ENCODE peak calls at places on chromosome 7, in six cellular contexts. B is ovary; G is GM23338; N is CD8-positive, alpha-beta memory T cell; I is cardiac muscle cell; C is CD4-positive, CD25-positive, alpha-beta regulatory T cell. X is an unnamed sample. For H3K4me1, the result is how much of the 10 kb centered on the place peaks cover.

GRCh38 chr7:43249808-43250145 is 137.3 kb downstream of the HECW1 start:
- DNase-seq in B (no peak), G (no peak), N (no peak), I (no peak), C (no peak), X (no peak)

GRCh38 chr7:128217972-128218652 is 23.0 kb upstream of the LEP start:
- DNase-seq in B (no peak), G (peak), N (no peak), I (no peak), C (no peak), X (no peak)

GRCh38 chr7:129212596-129212995 is 12.2 kb upstream of the AHCYL2 start:
- DNase-seq in B (no peak), G (no peak), N (no peak), I (no peak), C (no peak), X (no peak)

GRCh38 chr7:118492466-118492865 is 268.0 kb downstream of the ANKRD7 start:
- DNase-seq in B (no peak), G (no peak), N (no peak), I (no peak), C (no peak), X (no peak)

GRCh38 chr7:140342732-140343514 is 55.4 kb downstream of the SLC37A3 start:
- DNase-seq in B (no peak), G (peak), N (no peak), I (peak), C (no peak), X (peak)

GRCh38 chr7:22194633-22195273 is 162.2 kb downstream of the RAPGEF5 start:
- DNase-seq in B (no peak), G (no peak), N (no peak), I (no peak), C (no peak), X (no peak)

GRCh38 chr7:12951397-12951801 is 264.0 kb downstream of the ARL4A start:
- DNase-seq in B (no peak), G (no peak), N (no peak), I (no peak), C (no peak), X (no peak)

GRCh38 chr7:92366730-92367129 is 80.6 kb upstream of the GATAD1 start:
- DNase-seq in B (no peak), G (no peak), N (no peak), I (no peak), C (no peak), X (no peak)

GRCh38 chr7:32163141-32163806 is 93.1 kb upstream of the PDE1C start:
- DNase-seq in B (peak), G (no peak), N (no peak), I (no peak), C (no peak), X (peak)

GRCh38 chr7:67542916-67543315 is 546.3 kb downstream of the TYW1 start:
- DNase-seq in B (no peak), G (no peak), N (no peak), I (no peak), C (no peak), X (no peak)

GRCh38 chr7:42128703-42129102 is 108.3 kb downstream of the GLI3 start:
- DNase-seq in B (no peak), G (peak), N (no peak), I (no peak), C (peak), X (no peak)

GRCh38 chr7:54906963-54907362 is 111.9 kb upstream of the EGFR start:
- DNase-seq in B (no peak), G (no peak), N (no peak), I (no peak), C (no peak), X (no peak)

GRCh38 chr7:120837599-120837998 is 20.3 kb downstream of the TSPAN12 start:
- DNase-seq in B (no peak), G (no peak), N (no peak), I (no peak), C (no peak), X (no peak)

GRCh38 chr7:83976302-83976701 is 218.3 kb downstream of the SEMA3A start:
- DNase-seq in B (no peak), G (peak), N (peak), I (peak), C (peak), X (no peak)

GRCh38 chr7:8232999-8233847 is 28.7 kb downstream of the ICA1 start:
- DNase-seq in B (no peak), G (no peak), N (no peak), I (peak), C (peak), X (no peak)

DNA sequence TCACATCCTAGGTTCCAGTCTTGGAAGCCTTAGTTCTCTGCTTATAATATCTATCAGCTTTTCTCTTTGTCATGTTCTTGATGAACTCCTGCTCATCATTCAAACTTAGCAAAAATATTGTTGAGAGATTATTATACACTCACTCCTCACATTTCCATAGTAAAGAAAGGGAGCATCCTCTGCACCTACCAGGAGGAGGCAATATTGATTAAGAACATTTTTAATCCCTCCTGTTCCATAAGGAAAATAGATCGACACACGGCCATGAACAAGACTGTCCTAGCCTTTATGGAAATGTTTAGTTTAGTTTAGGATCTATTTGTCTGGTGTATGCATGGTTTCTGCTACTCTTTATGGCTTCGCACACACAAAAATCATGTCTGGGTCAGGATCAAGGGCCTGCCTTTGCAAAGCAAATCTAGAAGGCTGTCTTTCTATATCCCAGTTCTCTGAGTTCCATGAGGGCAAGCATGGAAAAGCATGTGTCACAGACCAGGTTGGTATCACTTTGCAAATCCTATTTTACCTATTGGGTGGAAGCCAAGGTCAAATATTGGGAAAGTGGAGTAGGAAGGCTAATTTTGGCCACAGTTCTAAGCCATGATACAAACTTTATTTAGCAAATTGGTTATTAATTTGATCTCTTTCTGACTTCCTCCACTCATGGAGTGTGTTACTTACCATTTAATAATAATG is 164.4 kb downstream of the MDFIC start:
- DNase-seq in B (no peak), G (no peak), N (no peak), I (no peak), C (no peak), X (no peak)
- H3K4me1 ChIP-seq in B (under half), G (under half), N (under half), I (under half), C (under half), X (under half)

GRCh38 chr7:148987010-148987750 is 41.1 kb downstream of the PDIA4 start:
- DNase-seq in B (peak), G (peak), N (peak), I (peak), C (peak), X (peak)
- H3K4me1 ChIP-seq in B (under half), G (under half), N (under half), I (under half), C (under half), X (under half)

GRCh38 chr7:46937826-46938225 is 644.1 kb downstream of the TNS3 start:
- DNase-seq in B (no peak), G (no peak), N (no peak), I (no peak), C (no peak), X (no peak)

GRCh38 chr7:46933596-46933995 is 648.3 kb downstream of the TNS3 start:
- DNase-seq in B (no peak), G (no peak), N (no peak), I (no peak), C (no peak), X (no peak)

GRCh38 chr7:46932266-46932655 is 649.6 kb downstream of the TNS3 start:
- DNase-seq in B (no peak), G (no peak), N (no peak), I (no peak), C (no peak), X (no peak)

GRCh38 chr7:46932656-46933424 is 649.1 kb downstream of the TNS3 start:
- DNase-seq in B (peak), G (peak), N (no peak), I (no peak), C (no peak), X (no peak)

GRCh38 chr7:46934198-46934825 is 647.6 kb downstream of the TNS3 start:
- DNase-seq in B (no peak), G (no peak), N (no peak), I (no peak), C (no peak), X (no peak)
- H3K4me1 ChIP-seq in B (under half), G (under half), N (under half), I (under half), C (under half), X (under half)

DNA sequence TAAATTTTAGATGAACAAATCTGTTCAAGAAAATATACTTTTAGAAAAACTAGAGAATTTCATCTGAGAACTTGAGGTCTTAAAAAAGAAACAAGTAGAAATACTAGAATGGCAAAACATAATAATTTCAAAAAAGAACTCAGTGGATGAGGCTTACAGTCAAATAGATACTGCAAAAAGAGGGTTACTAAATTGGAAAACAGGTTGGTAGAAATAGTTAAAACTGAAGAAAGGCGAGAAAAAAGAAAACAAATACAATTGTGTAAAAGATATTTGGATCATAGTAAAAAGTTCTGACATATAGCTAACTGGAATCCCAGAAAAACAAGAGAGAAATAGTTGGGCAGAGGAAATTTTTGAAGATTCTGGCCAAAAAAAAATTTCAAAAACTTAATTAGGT is 117.6 kb downstream of the HGF start:
- DNase-seq in B (no peak), G (no peak), N (no peak), I (no peak), C (no peak), X (no peak)
- H3K4me1 ChIP-seq in B (under half), G (under half), N (under half), I (under half), C (under half), X (under half)